ENCODE peak calls at places on chromosome 6, in ten cellular contexts. I is endodermal cell, P is OCI-M1, V is EL, Y is GOT3, C is dermis microvascular lymphatic vessel endothelial cell, M is heart left ventricle, H is HCEC 1CT, N is coronary artery, B is HL-60. U is an unnamed sample.

GRCh38 chr6:3119040-3119723 is 671 bp downstream of the BPHL start:
- DNase-seq in I (no peak), N (no peak), B (no peak), V (peak), H (peak), C (peak), M (no peak), P (peak), Y (no peak), U (no peak)

GRCh38 chr6:168636147-168636982 is 195.4 kb downstream of the SMOC2 start:
- DNase-seq in N (no peak), V (no peak), Y (no peak), I (peak), M (no peak), H (no peak), P (no peak), B (no peak), C (no peak), U (no peak)

GRCh38 chr6:5167501-5167900 is 82.4 kb downstream of the PPP1R3G start:
- DNase-seq in Y (no peak), V (peak), B (no peak), M (no peak), I (no peak), P (no peak), N (no peak), H (peak), C (peak), U (no peak)

GRCh38 chr6:143941852-143942627 is 66.0 kb downstream of the PLAGL1 start:
- DNase-seq in V (peak), B (peak), C (peak), Y (no peak), I (peak), M (no peak), N (no peak), P (peak), H (peak), U (no peak)

GRCh38 chr6:1227935-1228753 is 83.8 kb upstream of the FOXQ1 start:
- DNase-seq in M (no peak), C (no peak), B (no peak), P (no peak), I (peak), V (no peak), N (no peak), H (no peak), Y (no peak), U (no peak)

GRCh38 chr6:7907159-7907558 is 3.4 kb downstream of the TXNDC5 start:
- DNase-seq in H (no peak), B (no peak), I (no peak), Y (no peak), P (no peak), V (no peak), N (no peak), C (peak), M (no peak), U (no peak)

GRCh38 chr6:79586548-79586947 is 44.6 kb upstream of the SH3BGRL2 start:
- DNase-seq in I (peak), B (peak), Y (no peak), P (peak), C (peak), H (peak), N (no peak), V (peak), M (no peak), U (no peak)

GRCh38 chr6:107275330-107275865 is 160.1 kb upstream of the BEND3 start:
- DNase-seq in V (peak), B (no peak), C (no peak), Y (no peak), M (no peak), P (peak), H (no peak), N (no peak), I (peak), U (no peak)

GRCh38 chr6:105810105-105810921 is 275.8 kb upstream of the PRDM1 start:
- DNase-seq in C (peak), N (no peak), I (no peak), P (peak), Y (no peak), B (peak), M (peak), V (peak), H (peak), U (peak)

GRCh38 chr6:3748208-3748701 is 3.3 kb downstream of the PXDC1 start:
- DNase-seq in Y (no peak), N (no peak), C (peak), I (peak), V (peak), M (peak), H (peak), P (peak), B (no peak), U (peak)

GRCh38 chr6:165726915-165727314 is 63.9 kb upstream of the PDE10A start:
- DNase-seq in V (no peak), I (no peak), Y (no peak), B (no peak), C (no peak), H (no peak), P (no peak), N (no peak), M (no peak), U (no peak)

GRCh38 chr6:28315628-28316027 is 20.3 kb downstream of the ZSCAN31 start:
- DNase-seq in C (no peak), M (no peak), P (peak), B (no peak), I (no peak), V (peak), H (no peak), Y (no peak), N (no peak), U (no peak)

GRCh38 chr6:151269318-151269995 is 29.7 kb downstream of the AKAP12 start:
- DNase-seq in I (no peak), H (peak), P (no peak), Y (no peak), M (no peak), N (no peak), B (no peak), C (peak), V (peak), U (no peak)

GRCh38 chr6:97322811-97323210 is 39.8 kb upstream of the MMS22L start:
- DNase-seq in V (peak), M (no peak), C (no peak), H (peak), B (no peak), N (no peak), I (no peak), Y (no peak), P (no peak), U (no peak)

GRCh38 chr6:170147056-170147787 is 143.7 kb downstream of the DLL1 start:
- DNase-seq in H (no peak), V (no peak), M (no peak), N (no peak), Y (no peak), I (peak), P (no peak), C (no peak), B (no peak), U (no peak)

GRCh38 chr6:107784669-107785068 is 39.4 kb downstream of the SCML4 start:
- DNase-seq in V (peak), H (no peak), I (peak), M (no peak), Y (no peak), P (peak), B (no peak), C (no peak), N (no peak), U (no peak)

GRCh38 chr6:106613590-106613989 is 15.7 kb downstream of the RTN4IP1 start:
- DNase-seq in C (no peak), I (no peak), V (no peak), P (no peak), N (no peak), Y (no peak), H (no peak), B (no peak), M (no peak), U (no peak)

GRCh38 chr6:138757131-138757530 is 16.4 kb upstream of the CCDC28A start:
- DNase-seq in C (no peak), Y (no peak), P (no peak), I (no peak), M (no peak), V (peak), B (no peak), N (no peak), H (no peak), U (no peak)

GRCh38 chr6:90707223-90707622 is 120.4 kb upstream of the MAP3K7 start:
- DNase-seq in N (no peak), C (no peak), H (no peak), V (no peak), M (no peak), I (no peak), P (no peak), B (no peak), Y (no peak), U (no peak)

GRCh38 chr6:42269553-42269952 is 51.9 kb upstream of the MRPS10 start:
- DNase-seq in M (no peak), N (no peak), V (no peak), Y (no peak), I (no peak), H (no peak), P (no peak), B (no peak), C (no peak), U (no peak)

GRCh38 chr6:135853227-135853626 is 1.7 kb downstream of the PDE7B start:
- DNase-seq in B (no peak), I (no peak), P (peak), M (no peak), Y (no peak), N (no peak), C (peak), V (peak), H (no peak), U (no peak)

GRCh38 chr6:79941489-79942151 is 5.7 kb downstream of the ELOVL4 start:
- DNase-seq in B (no peak), C (peak), M (no peak), Y (no peak), P (no peak), V (no peak), H (peak), I (no peak), N (no peak), U (no peak)